ENCODE peak calls at places on chromosome 5, in six cellular contexts. L is IMR-90, Y is A549, E is HEK293T, R is HepG2, C is K562. T is an unnamed sample.

GRCh38 chr5:111999286-111999685 is 242.3 kb upstream of the NREP start:
- DNase-seq in L (peak; percentile 90), Y (no peak), E (no peak), R (no peak), C (no peak), T (no peak)

GRCh38 chr5:172523146-172523745 is 68.9 kb upstream of the SH3PXD2B start:
- DNase-seq in L (no peak), Y (no peak), E (no peak), R (no peak), C (no peak), T (no peak)

GRCh38 chr5:134436523-134437339 is 25.1 kb upstream of the CDKN2AIPNL start:
- DNase-seq in L (peak; percentile 98), Y (peak; percentile 75), E (no peak), R (peak; percentile 64), C (no peak), T (peak; percentile 46)

GRCh38 chr5:23466401-23466886 is 41.0 kb upstream of the PRDM9 start:
- DNase-seq in L (no peak), Y (peak; percentile 72), E (no peak), R (peak; percentile 75), C (no peak), T (no peak)

GRCh38 chr5:174418809-174419522 is 305.4 kb upstream of the MSX2 start:
- DNase-seq in L (no peak), Y (peak; percentile 20), E (peak; percentile 52), R (peak; percentile 7), C (no peak), T (no peak)

GRCh38 chr5:138952962-138953361 is 77.8 kb upstream of the LRRTM2 start:
- DNase-seq in L (no peak), Y (no peak), E (no peak), R (no peak), C (no peak), T (no peak)

GRCh38 chr5:149228610-149229297 is 42.9 kb upstream of the AFAP1L1 start:
- DNase-seq in L (peak; percentile 92), Y (peak; percentile 85), E (peak; percentile 56), R (peak; percentile 79), C (peak; percentile 39), T (no peak)

GRCh38 chr5:54243483-54244080 is 66.8 kb downstream of the ARL15 start:
- DNase-seq in L (peak; percentile 47), Y (peak; percentile 52), E (peak; percentile 25), R (peak; percentile 31), C (peak; percentile 35), T (no peak)

GRCh38 chr5:139392678-139393496 is 2.0 kb downstream of the PROB1 start:
- DNase-seq in L (no peak), Y (peak; percentile 85), E (no peak), R (no peak), C (no peak), T (no peak)

GRCh38 chr5:67015577-67016290 is 180.9 kb downstream of the CD180 start:
- DNase-seq in L (peak; percentile 86), Y (no peak), E (peak; percentile 40), R (no peak), C (no peak), T (no peak)

GRCh38 chr5:38347040-38347763 is 88.8 kb downstream of the EGFLAM start:
- DNase-seq in L (no peak), Y (peak; percentile 28), E (no peak), R (no peak), C (no peak), T (no peak)

GRCh38 chr5:40904205-40904993 is 4.9 kb upstream of the C7 start:
- DNase-seq in L (peak; percentile 83), Y (peak; percentile 71), E (peak; percentile 63), R (peak; percentile 71), C (peak; percentile 56), T (peak; percentile 15)

GRCh38 chr5:34859253-34859652 is 20.3 kb downstream of the TTC23L start:
- DNase-seq in L (no peak), Y (no peak), E (no peak), R (peak; percentile 15), C (no peak), T (no peak)

GRCh38 chr5:129096382-129096991 is 1.9 kb downstream of the ISOC1 start:
- DNase-seq in L (no peak), Y (peak; percentile 9), E (no peak), R (no peak), C (no peak), T (no peak)

GRCh38 chr5:15807861-15808260 is 307.9 kb downstream of the FBXL7 start:
- DNase-seq in L (peak; percentile 28), Y (no peak), E (no peak), R (no peak), C (no peak), T (no peak)

GRCh38 chr5:143030349-143030748 is 260.2 kb downstream of the ARHGAP26 start:
- DNase-seq in L (no peak), Y (no peak), E (no peak), R (no peak), C (no peak), T (no peak)

GRCh38 chr5:143037071-143037470 is 266.9 kb downstream of the ARHGAP26 start:
- DNase-seq in L (no peak), Y (no peak), E (no peak), R (no peak), C (no peak), T (no peak)

GRCh38 chr5:143031781-143032724 is 261.9 kb downstream of the ARHGAP26 start:
- DNase-seq in L (no peak), Y (no peak), E (no peak), R (no peak), C (no peak), T (no peak)

GRCh38 chr5:143036146-143036927 is 266.2 kb downstream of the ARHGAP26 start:
- DNase-seq in L (no peak), Y (no peak), E (no peak), R (no peak), C (no peak), T (no peak)

DNA sequence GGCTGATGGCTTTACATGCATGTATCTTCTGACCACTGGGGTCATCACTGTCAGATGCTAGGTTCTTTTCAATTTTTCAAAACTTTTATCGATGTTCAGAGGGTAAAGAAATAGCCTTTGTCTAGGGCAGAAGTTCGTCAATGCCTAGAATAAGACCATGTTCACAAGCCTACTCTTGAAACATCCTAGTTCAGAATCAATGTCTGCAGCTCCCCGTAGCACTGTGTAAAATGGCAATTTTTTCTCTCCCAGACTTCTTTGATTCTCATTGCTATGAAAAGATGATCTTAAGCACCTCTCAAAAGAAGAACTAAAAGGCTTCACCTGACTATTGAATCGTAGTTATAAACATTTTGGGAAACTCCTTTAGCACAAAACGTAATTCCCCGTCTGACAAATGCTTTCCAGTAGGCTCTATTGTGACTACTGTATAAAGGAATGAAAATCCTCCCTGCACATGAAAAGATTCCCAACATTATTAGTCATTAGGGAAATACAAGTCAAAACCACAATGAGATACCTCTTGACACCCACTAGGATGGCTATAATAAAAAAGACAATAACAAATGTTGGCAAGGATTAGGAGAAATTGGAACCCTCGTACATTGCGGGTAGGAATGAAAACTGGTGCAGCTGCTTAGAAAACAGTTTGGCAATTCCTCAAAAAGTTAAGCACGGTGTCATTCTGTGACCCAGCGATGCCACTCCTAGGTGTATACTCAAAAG is 263.5 kb downstream of the ARHGAP26 start:
- DNase-seq in L (peak; percentile 95), Y (peak; percentile 31), E (no peak), R (no peak), C (no peak), T (no peak)
- TF ChIP-seq BHLHE40 in L (peak; percentile 76), Y (no peak), E (no peak), R (no peak), C (no peak), T (no peak)

GRCh38 chr5:122366501-122366900 is 54.5 kb downstream of the SNCAIP start:
- DNase-seq in L (peak; percentile 38), Y (no peak), E (no peak), R (no peak), C (no peak), T (no peak)

GRCh38 chr5:122367445-122367844 is 55.4 kb downstream of the SNCAIP start:
- DNase-seq in L (no peak), Y (no peak), E (no peak), R (no peak), C (no peak), T (no peak)

GRCh38 chr5:122358382-122358990 is 46.4 kb downstream of the SNCAIP start:
- DNase-seq in L (no peak), Y (no peak), E (no peak), R (no peak), C (no peak), T (no peak)

GRCh38 chr5:122362361-122362760 is 50.3 kb downstream of the SNCAIP start:
- DNase-seq in L (peak; percentile 51), Y (no peak), E (no peak), R (no peak), C (no peak), T (no peak)

GRCh38 chr5:122363623-122364022 is 51.6 kb downstream of the SNCAIP start:
- DNase-seq in L (no peak), Y (no peak), E (no peak), R (no peak), C (no peak), T (no peak)
- TF ChIP-seq BHLHE40 in L (no peak), Y (no peak), E (no peak), R (no peak), C (no peak), T (no peak)

GRCh38 chr5:79793722-79794121 is 104.1 kb downstream of the CMYA5 start:
- DNase-seq in L (no peak), Y (no peak), E (no peak), R (no peak), C (no peak), T (no peak)
- TF ChIP-seq BHLHE40 in L (no peak), Y (no peak), E (no peak), R (no peak), C (no peak), T (no peak)

GRCh38 chr5:159410480-159410879 is 80.2 kb upstream of the IL12B start:
- DNase-seq in L (no peak), Y (no peak), E (no peak), R (no peak), C (no peak), T (no peak)

GRCh38 chr5:159405611-159406031 is 75.3 kb upstream of the IL12B start:
- DNase-seq in L (no peak), Y (no peak), E (no peak), R (no peak), C (no peak), T (peak; percentile 58)

GRCh38 chr5:159412284-159413046 is 82.2 kb upstream of the IL12B start:
- DNase-seq in L (no peak), Y (no peak), E (no peak), R (no peak), C (no peak), T (peak; percentile 62)

GRCh38 chr5:159406571-159406970 is 76.3 kb upstream of the IL12B start:
- DNase-seq in L (no peak), Y (no peak), E (no peak), R (no peak), C (no peak), T (no peak)

DNA sequence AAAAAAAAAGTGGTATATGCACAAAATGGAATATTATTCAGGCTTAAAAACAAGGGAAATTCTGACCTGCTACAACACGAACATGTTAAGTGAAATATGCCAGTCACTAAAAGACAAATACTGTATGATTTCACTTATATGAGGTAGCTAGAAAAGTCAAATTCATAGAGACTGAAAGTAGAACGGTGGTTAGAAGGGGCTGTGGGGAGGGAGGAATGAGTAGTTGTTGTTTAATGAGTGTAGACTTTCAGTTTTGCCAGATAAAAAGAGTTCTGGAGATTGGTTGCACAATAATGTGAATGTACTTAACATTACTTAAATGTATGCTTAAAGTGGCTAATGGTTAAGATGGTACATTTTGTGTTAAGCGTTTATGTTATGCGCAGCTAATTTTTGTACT is 79.5 kb upstream of the IL12B start:
- DNase-seq in L (no peak), Y (no peak), E (no peak), R (no peak), C (no peak), T (peak; percentile 44)
- TF ChIP-seq BHLHE40 in L (no peak), Y (no peak), E (no peak), R (no peak), C (no peak), T (no peak)

T was measured in GM12878.